ENCODE peak calls at places on chromosomes 6 and 20, in ten cellular contexts. L is IMR-90; X is pancreas; N is cardiac muscle cell; H is CD4-positive, CD25-positive, alpha-beta regulatory T cell; J is stomach; A is brain microvascular endothelial cell; R is aorta; Q is tibial nerve; T is lung. I is an unnamed sample. For H3K36me3, the result is how much of the 10 kb centered on the place peaks cover.

GRCh38 chr6:39778581-39779270 is 13.4 kb upstream of the DAAM2 start:
- DNase-seq in L (peak), X (no peak), N (no peak), H (no peak), J (no peak), A (no peak), R (no peak), Q (no peak), T (no peak), I (no peak)

GRCh38 chr6:79280756-79281155 is 46.3 kb upstream of the HMGN3 start:
- DNase-seq in L (no peak), X (no peak), N (no peak), H (no peak), J (no peak), A (no peak), R (no peak), Q (no peak), T (no peak), I (no peak)

GRCh38 chr20:20632644-20633043 is 79.8 kb downstream of the RALGAPA2 start:
- DNase-seq in L (no peak), X (no peak), N (no peak), H (no peak), J (no peak), A (no peak), R (no peak), Q (no peak), T (no peak), I (no peak)

GRCh38 chr6:166408936-166409755 is 26.4 kb upstream of the MPC1 start:
- DNase-seq in L (no peak), X (no peak), N (no peak), H (no peak), J (no peak), A (no peak), R (no peak), Q (no peak), T (no peak), I (no peak)

GRCh38 chr6:6556738-6557503 is 31.6 kb upstream of the LY86 start:
- DNase-seq in L (peak), X (peak), N (peak), H (peak), J (peak), A (peak), R (no peak), Q (no peak), T (no peak), I (peak)

GRCh38 chr20:44858959-44859358 is 26.5 kb upstream of the YWHAB start:
- DNase-seq in L (no peak), X (no peak), N (no peak), H (peak), J (no peak), A (no peak), R (no peak), Q (no peak), T (no peak), I (peak)

GRCh38 chr20:845226-845868 is 11.8 kb downstream of the FAM110A start:
- DNase-seq in L (no peak), X (no peak), N (no peak), H (no peak), J (no peak), A (no peak), R (peak), Q (no peak), T (no peak), I (no peak)

GRCh38 chr20:44768256-44768655 is 22.6 kb downstream of the KCNK15 start:
- DNase-seq in L (no peak), X (no peak), N (no peak), H (no peak), J (no peak), A (no peak), R (no peak), Q (no peak), T (no peak), I (no peak)

GRCh38 chr6:30037182-30037788 is 23.8 kb upstream of the POLR1H start:
- DNase-seq in L (peak), X (no peak), N (peak), H (peak), J (no peak), A (peak), R (no peak), Q (no peak), T (no peak), I (no peak)

GRCh38 chr6:21219856-21220255 is 373.7 kb upstream of the SOX4 start:
- DNase-seq in L (no peak), X (no peak), N (no peak), H (no peak), J (no peak), A (no peak), R (no peak), Q (no peak), T (no peak), I (no peak)

GRCh38 chr6:68559052-68559451 is 76.0 kb upstream of the ADGRB3 start:
- DNase-seq in L (no peak), X (no peak), N (no peak), H (no peak), J (no peak), A (no peak), R (no peak), Q (no peak), T (no peak), I (no peak)

GRCh38 chr20:57076202-57076651 is 190.2 kb downstream of the BMP7 start:
- DNase-seq in L (no peak), X (no peak), N (no peak), H (no peak), J (no peak), A (peak), R (no peak), Q (no peak), T (no peak), I (no peak)

GRCh38 chr6:83511901-83512681 is at the start of gene PRSS35:
- DNase-seq in L (peak), X (peak), N (peak), H (no peak), J (peak), A (peak), R (peak), Q (no peak), T (no peak), I (peak)

GRCh38 chr6:37052027-37052628 is 46.7 kb downstream of the FGD2 start:
- DNase-seq in L (no peak), X (no peak), N (no peak), H (peak), J (no peak), A (no peak), R (no peak), Q (no peak), T (no peak), I (no peak)

GRCh38 chr20:20363449-20364015 is 4.4 kb upstream of the INSM1 start:
- DNase-seq in L (no peak), X (no peak), N (peak), H (no peak), J (no peak), A (no peak), R (no peak), Q (no peak), T (no peak), I (no peak)

GRCh38 chr20:25277941-25278521 is 30.1 kb downstream of the PYGB start:
- DNase-seq in L (no peak), X (peak), N (no peak), H (no peak), J (peak), A (no peak), R (peak), Q (no peak), T (no peak), I (peak)

GRCh38 chr6:51515052-51515402 is 572.4 kb downstream of the PKHD1 start:
- DNase-seq in L (no peak), X (no peak), N (no peak), H (no peak), J (no peak), A (no peak), R (no peak), Q (no peak), T (no peak), I (no peak)

GRCh38 chr6:127937102-127937501 is 36.2 kb upstream of the THEMIS start:
- DNase-seq in L (peak), X (no peak), N (no peak), H (no peak), J (no peak), A (peak), R (no peak), Q (no peak), T (no peak), I (no peak)

GRCh38 chr6:3848380-3848779 is 793 bp upstream of the FAM50B start:
- DNase-seq in L (no peak), X (no peak), N (no peak), H (no peak), J (no peak), A (no peak), R (no peak), Q (no peak), T (no peak), I (no peak)

GRCh38 chr6:108574457-108575149 is 13.9 kb downstream of the FOXO3 start:
- DNase-seq in L (no peak), X (no peak), N (no peak), H (no peak), J (no peak), A (no peak), R (no peak), Q (no peak), T (no peak), I (no peak)

GRCh38 chr6:125678601-125679000 is 70.8 kb upstream of the HEY2 start:
- DNase-seq in L (no peak), X (no peak), N (no peak), H (no peak), J (no peak), A (no peak), R (no peak), Q (no peak), T (no peak), I (no peak)

GRCh38 chr6:15522427-15522826 is 140.4 kb downstream of the DTNBP1 start:
- DNase-seq in L (no peak), X (no peak), N (no peak), H (no peak), J (no peak), A (no peak), R (peak), Q (no peak), T (no peak), I (no peak)

GRCh38 chr6:15524736-15525401 is 138.0 kb downstream of the DTNBP1 start:
- DNase-seq in L (no peak), X (no peak), N (no peak), H (no peak), J (no peak), A (no peak), R (peak), Q (no peak), T (no peak), I (no peak)

GRCh38 chr6:15522026-15522425 is 140.8 kb downstream of the DTNBP1 start:
- DNase-seq in L (no peak), X (no peak), N (no peak), H (no peak), J (no peak), A (no peak), R (peak), Q (no peak), T (no peak), I (no peak)

GRCh38 chr6:15522856-15523529 is 139.8 kb downstream of the DTNBP1 start:
- DNase-seq in L (no peak), X (no peak), N (no peak), H (no peak), J (peak), A (no peak), R (peak), Q (no peak), T (no peak), I (no peak)

GRCh38 chr6:15523679-15524630 is 138.9 kb downstream of the DTNBP1 start:
- DNase-seq in L (no peak), X (no peak), N (no peak), H (no peak), J (no peak), A (no peak), R (no peak), Q (no peak), T (no peak), I (no peak)
- H3K36me3 ChIP-seq in L (under half), X (under half), N (under half), H (half or more), J (half or more), A (under half), R (under half), Q (under half), T (under half), I (under half)

DNA sequence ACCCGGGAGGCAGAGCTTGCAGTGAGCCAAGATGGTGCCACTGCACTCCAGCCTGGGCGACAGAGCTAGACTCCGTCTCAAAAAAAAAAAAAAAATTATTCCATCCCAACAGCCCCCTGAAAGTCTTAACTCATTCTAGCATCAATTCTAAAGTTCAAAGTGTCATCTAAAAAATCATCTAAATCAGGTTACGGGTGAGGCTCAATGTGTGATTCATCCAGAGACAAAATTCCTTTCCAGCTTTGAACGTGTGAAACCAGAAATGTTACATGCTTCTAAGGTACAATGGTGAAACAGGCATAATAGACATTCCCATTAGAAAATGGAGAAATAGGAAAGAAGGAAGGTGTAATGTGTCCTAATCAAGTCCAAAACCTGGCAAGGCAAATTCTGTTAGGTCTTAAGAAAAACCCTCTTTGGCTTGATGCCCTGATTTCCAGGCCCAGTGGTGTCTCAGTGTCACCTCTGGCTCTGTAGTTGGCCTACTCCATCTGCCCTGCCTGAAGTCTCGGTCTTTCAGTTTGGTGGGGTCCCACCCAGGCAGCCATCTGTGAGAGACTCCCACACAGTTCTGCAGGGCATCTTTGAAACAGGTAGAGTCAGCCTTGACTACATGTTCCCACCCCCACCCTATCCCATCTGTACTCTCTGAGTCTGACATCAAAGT is 43.5 kb downstream of the HFE start:
- DNase-seq in L (no peak), X (no peak), N (no peak), H (no peak), J (no peak), A (no peak), R (no peak), Q (no peak), T (no peak), I (no peak)
- H3K36me3 ChIP-seq in L (under half), X (under half), N (under half), H (under half), J (under half), A (under half), R (under half), Q (under half), T (under half), I (under half)

GRCh38 chr20:38564680-38565079 is 16.3 kb upstream of the ADIG start:
- DNase-seq in L (no peak), X (no peak), N (no peak), H (no peak), J (no peak), A (no peak), R (no peak), Q (no peak), T (no peak), I (no peak)
- H3K36me3 ChIP-seq in L (under half), X (under half), N (under half), H (half or more), J (half or more), A (under half), R (under half), Q (under half), T (under half), I (under half)

DNA sequence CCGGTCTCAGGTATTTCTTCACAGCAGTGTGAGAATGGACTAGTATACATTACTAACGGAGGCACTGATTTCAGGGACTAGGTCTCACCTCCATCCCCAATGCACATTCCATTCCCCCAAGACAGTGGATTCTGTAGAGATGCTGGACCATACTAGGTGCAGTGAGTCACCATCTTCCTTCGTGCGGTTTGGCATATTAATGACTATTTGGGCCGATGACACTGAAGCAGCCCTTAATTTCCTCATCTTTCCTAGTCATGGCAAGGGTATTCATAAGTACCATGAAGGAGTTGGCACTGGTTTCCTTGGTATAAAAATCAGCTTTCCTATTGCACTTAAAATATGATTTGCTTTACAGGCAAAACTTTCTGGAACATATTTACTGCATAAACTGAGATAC is 121.4 kb upstream of the TRAF3IP2 start:
- DNase-seq in L (peak), X (no peak), N (no peak), H (no peak), J (no peak), A (no peak), R (no peak), Q (no peak), T (no peak), I (no peak)
- H3K36me3 ChIP-seq in L (under half), X (under half), N (under half), H (under half), J (under half), A (under half), R (under half), Q (under half), T (under half), I (under half)

GRCh38 chr6:17650910-17651309 is 50.8 kb downstream of the FAM8A1 start:
- DNase-seq in L (no peak), X (no peak), N (no peak), H (no peak), J (no peak), A (no peak), R (no peak), Q (no peak), T (no peak), I (no peak)

GRCh38 chr6:17653198-17653881 is 53.2 kb downstream of the FAM8A1 start:
- DNase-seq in L (no peak), X (no peak), N (no peak), H (no peak), J (no peak), A (no peak), R (no peak), Q (no peak), T (no peak), I (no peak)

GRCh38 chr6:17656092-17656491 is 50.6 kb downstream of the NUP153 start:
- DNase-seq in L (no peak), X (no peak), N (peak), H (no peak), J (no peak), A (no peak), R (no peak), Q (no peak), T (no peak), I (no peak)

GRCh38 chr6:17656644-17657043 is 50.1 kb downstream of the NUP153 start:
- DNase-seq in L (peak), X (no peak), N (no peak), H (no peak), J (no peak), A (no peak), R (no peak), Q (no peak), T (no peak), I (no peak)
- H3K36me3 ChIP-seq in L (under half), X (under half), N (under half), H (half or more), J (half or more), A (under half), R (under half), Q (under half), T (under half), I (under half)

GRCh38 chr6:159036673-159037072 is 8.1 kb downstream of the TAGAP start:
- DNase-seq in L (no peak), X (no peak), N (no peak), H (no peak), J (no peak), A (no peak), R (no peak), Q (no peak), T (no peak), I (no peak)
- H3K36me3 ChIP-seq in L (under half), X (under half), N (under half), H (half or more), J (under half), A (under half), R (under half), Q (under half), T (under half), I (under half)

DNA sequence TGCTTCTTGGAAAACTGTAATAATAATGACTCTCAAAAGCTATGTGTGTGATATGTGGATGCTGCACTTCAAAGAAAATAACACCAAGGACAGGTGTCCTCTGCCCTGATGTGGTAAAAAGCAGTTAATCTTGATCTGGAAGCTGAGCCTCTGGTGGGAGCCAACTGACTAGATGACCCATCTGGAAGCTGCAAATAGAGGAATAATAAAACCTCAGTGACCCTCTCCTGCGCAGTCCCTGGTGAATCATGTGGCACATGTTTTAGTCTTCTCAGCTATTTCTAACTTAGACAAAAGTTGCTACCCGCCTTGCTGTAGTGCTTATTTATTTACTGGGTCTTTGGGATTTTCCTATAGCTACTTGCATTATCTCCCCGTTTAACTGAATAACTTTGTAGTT is 47.3 kb downstream of the TP53INP2 start:
- DNase-seq in L (peak), X (no peak), N (no peak), H (no peak), J (no peak), A (no peak), R (no peak), Q (no peak), T (no peak), I (no peak)
- H3K36me3 ChIP-seq in L (under half), X (under half), N (half or more), H (half or more), J (half or more), A (under half), R (under half), Q (under half), T (under half), I (under half)

DNA sequence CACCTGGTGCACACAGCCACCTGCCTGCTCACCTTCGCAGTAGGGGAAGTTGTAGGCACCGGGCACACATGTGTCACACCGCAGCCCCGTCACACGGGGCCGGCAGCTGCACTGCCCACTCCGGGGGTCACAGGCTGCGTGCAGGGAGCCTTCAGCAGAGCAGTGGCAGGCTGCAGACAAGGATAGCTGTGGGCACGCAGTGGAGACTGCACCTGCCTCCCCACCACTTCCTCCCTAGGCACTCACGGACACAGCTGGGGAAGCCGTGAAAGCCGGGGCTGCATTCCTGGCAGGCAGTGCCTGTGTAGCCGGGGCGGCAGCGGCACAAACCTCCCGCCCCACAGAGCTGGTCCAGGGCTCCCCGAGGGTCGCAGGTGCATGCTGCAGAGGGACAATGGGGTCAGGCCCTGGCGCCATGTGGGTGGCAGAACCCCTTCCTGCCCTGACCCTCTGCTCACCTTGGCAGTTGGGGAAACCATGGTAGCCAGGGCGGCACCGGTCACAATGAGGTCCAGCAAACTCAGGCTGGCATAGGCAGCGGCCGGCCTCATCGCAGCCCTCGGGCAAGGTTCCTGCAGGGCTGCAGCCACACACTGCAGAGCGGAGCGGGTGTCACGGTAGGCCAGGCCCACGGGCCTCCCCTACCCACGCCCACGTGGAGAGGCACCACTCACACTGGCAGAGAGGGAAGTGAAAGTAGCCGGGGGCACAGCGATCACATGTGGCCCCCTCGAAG is 29.4 kb downstream of the LAMA5 start:
- DNase-seq in L (no peak), X (no peak), N (no peak), H (no peak), J (no peak), A (no peak), R (no peak), Q (no peak), T (no peak), I (peak)
- H3K36me3 ChIP-seq in L (under half), X (under half), N (under half), H (under half), J (half or more), A (under half), R (under half), Q (under half), T (half or more), I (under half)

GRCh38 chr20:49285813-49286494 is 8.1 kb upstream of the ZNFX1 start:
- DNase-seq in L (no peak), X (no peak), N (no peak), H (no peak), J (no peak), A (no peak), R (no peak), Q (no peak), T (no peak), I (no peak)

GRCh38 chr20:49286689-49287551 is 9.1 kb upstream of the ZNFX1 start:
- DNase-seq in L (peak), X (no peak), N (no peak), H (no peak), J (no peak), A (no peak), R (no peak), Q (no peak), T (no peak), I (peak)

GRCh38 chr20:49287555-49288249 is 9.8 kb upstream of the ZNFX1 start:
- DNase-seq in L (peak), X (no peak), N (no peak), H (no peak), J (no peak), A (no peak), R (no peak), Q (no peak), T (no peak), I (no peak)

GRCh38 chr20:49288784-49289696 is 11.2 kb upstream of the ZNFX1 start:
- DNase-seq in L (no peak), X (no peak), N (no peak), H (no peak), J (no peak), A (no peak), R (no peak), Q (no peak), T (peak), I (no peak)

GRCh38 chr20:49288250-49288751 is 10.4 kb upstream of the ZNFX1 start:
- DNase-seq in L (no peak), X (no peak), N (no peak), H (no peak), J (no peak), A (no peak), R (no peak), Q (no peak), T (no peak), I (no peak)
- H3K36me3 ChIP-seq in L (half or more), X (under half), N (half or more), H (half or more), J (half or more), A (half or more), R (under half), Q (under half), T (half or more), I (half or more)

GRCh38 chr20:50146214-50146613 is 7.3 kb downstream of the PEDS1 start:
- DNase-seq in L (peak), X (no peak), N (no peak), H (no peak), J (no peak), A (no peak), R (no peak), Q (no peak), T (no peak), I (no peak)
- H3K36me3 ChIP-seq in L (half or more), X (under half), N (under half), H (under half), J (under half), A (under half), R (under half), Q (under half), T (under half), I (under half)